ENCODE peak calls at places on chromosomes 5 and 9, in nine cellular contexts. One of them, this sample, is unnamed.

GRCh38 chr9:70111042-70111602 is 67.5 kb downstream of the MAMDC2 start:
- DNase-seq in dorsolateral prefrontal cortex: peak
- DNase-seq in CD4-positive, alpha-beta T cell: peak
- DNase-seq in NCI-H460: peak
- DNase-seq in ACHN: peak
- DNase-seq in right lobe of liver: peak
- DNase-seq in body of pancreas: peak
- DNase-seq in Daoy: peak
- DNase-seq in AG10803: peak
- DNase-seq in this sample: no peak

GRCh38 chr5:10701567-10702039 is 59.4 kb downstream of the DAP start:
- DNase-seq in Daoy: peak
- DNase-seq in ACHN: peak
- DNase-seq in CD4-positive, alpha-beta T cell: no peak
- DNase-seq in body of pancreas: peak
- DNase-seq in NCI-H460: peak
- DNase-seq in right lobe of liver: no peak
- DNase-seq in dorsolateral prefrontal cortex: no peak
- DNase-seq in AG10803: peak
- DNase-seq in this sample: no peak

GRCh38 chr9:119868694-119869093 is 499.5 kb upstream of the BRINP1 start:
- DNase-seq in Daoy: no peak
- DNase-seq in CD4-positive, alpha-beta T cell: no peak
- DNase-seq in AG10803: no peak
- DNase-seq in dorsolateral prefrontal cortex: no peak
- DNase-seq in NCI-H460: no peak
- DNase-seq in body of pancreas: peak
- DNase-seq in right lobe of liver: no peak
- DNase-seq in ACHN: no peak
- DNase-seq in this sample: no peak

GRCh38 chr9:93826209-93826608 is 128.9 kb downstream of the BARX1 start:
- DNase-seq in ACHN: no peak
- DNase-seq in CD4-positive, alpha-beta T cell: peak
- DNase-seq in NCI-H460: no peak
- DNase-seq in AG10803: no peak
- DNase-seq in body of pancreas: no peak
- DNase-seq in dorsolateral prefrontal cortex: no peak
- DNase-seq in Daoy: no peak
- DNase-seq in right lobe of liver: no peak
- DNase-seq in this sample: no peak

GRCh38 chr9:94783121-94783664 is 56.7 kb downstream of the AOPEP start:
- DNase-seq in NCI-H460: peak
- DNase-seq in right lobe of liver: peak
- DNase-seq in AG10803: peak
- DNase-seq in ACHN: peak
- DNase-seq in CD4-positive, alpha-beta T cell: peak
- DNase-seq in Daoy: peak
- DNase-seq in body of pancreas: peak
- DNase-seq in dorsolateral prefrontal cortex: peak
- DNase-seq in this sample: peak

GRCh38 chr5:176816043-176816745 is 5.8 kb downstream of the UNC5A start:
- DNase-seq in body of pancreas: peak
- DNase-seq in dorsolateral prefrontal cortex: no peak
- DNase-seq in AG10803: no peak
- DNase-seq in ACHN: no peak
- DNase-seq in Daoy: no peak
- DNase-seq in NCI-H460: no peak
- DNase-seq in CD4-positive, alpha-beta T cell: no peak
- DNase-seq in right lobe of liver: no peak
- DNase-seq in this sample: no peak

GRCh38 chr5:17305964-17306725 is 88.7 kb downstream of the BASP1 start:
- DNase-seq in CD4-positive, alpha-beta T cell: no peak
- DNase-seq in ACHN: no peak
- DNase-seq in right lobe of liver: no peak
- DNase-seq in dorsolateral prefrontal cortex: no peak
- DNase-seq in body of pancreas: peak
- DNase-seq in NCI-H460: peak
- DNase-seq in AG10803: peak
- DNase-seq in Daoy: peak
- DNase-seq in this sample: no peak

GRCh38 chr9:129336601-129337286 is 158.7 kb upstream of the IER5L start:
- DNase-seq in AG10803: peak
- DNase-seq in CD4-positive, alpha-beta T cell: no peak
- DNase-seq in dorsolateral prefrontal cortex: peak
- DNase-seq in right lobe of liver: no peak
- DNase-seq in ACHN: no peak
- DNase-seq in Daoy: no peak
- DNase-seq in NCI-H460: no peak
- DNase-seq in body of pancreas: peak
- DNase-seq in this sample: no peak

GRCh38 chr9:86046080-86046636 is 53.2 kb downstream of the GOLM1 start:
- DNase-seq in dorsolateral prefrontal cortex: no peak
- DNase-seq in NCI-H460: no peak
- DNase-seq in CD4-positive, alpha-beta T cell: no peak
- DNase-seq in ACHN: no peak
- DNase-seq in right lobe of liver: no peak
- DNase-seq in body of pancreas: no peak
- DNase-seq in AG10803: no peak
- DNase-seq in Daoy: no peak
- DNase-seq in this sample: no peak

This sample was measured in epithelial cell of proximal tubule.